ENCODE peak calls at places on chromosome 6, in eight cellular contexts. I is HFFc6, A is ovary, K is DND-41, X is GM13976, Y is Calu3, J is IMR-90, P is breast epithelium. L is an unnamed sample.

GRCh38 chr6:21873562-21873961 is 280.0 kb downstream of the SOX4 start:
- DNase-seq in I (peak), A (no peak), K (no peak), X (no peak), Y (no peak), J (peak), P (no peak), L (peak)

GRCh38 chr6:124057448-124057847 is 253.8 kb downstream of the NKAIN2 start:
- DNase-seq in I (no peak), A (no peak), K (no peak), X (no peak), Y (no peak), J (no peak), P (no peak), L (no peak)

GRCh38 chr6:144064402-144064830 is 31.0 kb downstream of the SF3B5 start:
- DNase-seq in I (no peak), A (peak), K (no peak), X (peak), Y (peak), J (no peak), P (no peak), L (no peak)

GRCh38 chr6:69913361-69913760 is 47.0 kb downstream of the COL19A1 start:
- DNase-seq in I (no peak), A (no peak), K (no peak), X (no peak), Y (no peak), J (no peak), P (no peak), L (no peak)

GRCh38 chr6:166441641-166442078 is 58.9 kb upstream of the MPC1 start:
- DNase-seq in I (no peak), A (no peak), K (no peak), X (no peak), Y (no peak), J (no peak), P (no peak), L (no peak)

GRCh38 chr6:169778646-169779045 is 27.2 kb downstream of the ERMARD start:
- DNase-seq in I (no peak), A (no peak), K (no peak), X (no peak), Y (no peak), J (no peak), P (no peak), L (no peak)

GRCh38 chr6:17519120-17519519 is 81.0 kb upstream of the FAM8A1 start:
- DNase-seq in I (no peak), A (no peak), K (no peak), X (no peak), Y (no peak), J (peak), P (no peak), L (peak)

GRCh38 chr6:166588691-166589333 is 2.3 kb upstream of the RAMACL start:
- DNase-seq in I (peak), A (no peak), K (no peak), X (peak), Y (no peak), J (peak), P (no peak), L (peak)

GRCh38 chr6:164286021-164286420 is 871.5 kb downstream of the QKI start:
- DNase-seq in I (no peak), A (no peak), K (no peak), X (no peak), Y (no peak), J (no peak), P (no peak), L (peak)

GRCh38 chr6:80607814-80608391 is 501.4 kb downstream of the BCKDHB start:
- DNase-seq in I (peak), A (no peak), K (no peak), X (no peak), Y (no peak), J (peak), P (no peak), L (peak)

GRCh38 chr6:49453221-49453620 is 9.8 kb downstream of the MMUT start:
- DNase-seq in I (no peak), A (no peak), K (no peak), X (no peak), Y (no peak), J (no peak), P (no peak), L (peak)

GRCh38 chr6:558089-558488 is 98.8 kb downstream of the HUS1B start:
- DNase-seq in I (no peak), A (no peak), K (no peak), X (peak), Y (no peak), J (no peak), P (no peak), L (peak)

GRCh38 chr6:100460650-100461204 is 4.0 kb downstream of the SIM1 start:
- DNase-seq in I (no peak), A (no peak), K (no peak), X (peak), Y (peak), J (no peak), P (no peak), L (no peak)

GRCh38 chr6:17303444-17303843 is 22.3 kb downstream of the RBM24 start:
- DNase-seq in I (no peak), A (no peak), K (no peak), X (no peak), Y (no peak), J (no peak), P (no peak), L (no peak)

GRCh38 chr6:137351890-137352289 is 132.7 kb upstream of the IFNGR1 start:
- DNase-seq in I (no peak), A (no peak), K (no peak), X (no peak), Y (no peak), J (peak), P (no peak), L (no peak)

GRCh38 chr6:1789092-1789491 is 179.4 kb downstream of the FOXC1 start:
- DNase-seq in I (no peak), A (no peak), K (no peak), X (no peak), Y (no peak), J (peak), P (no peak), L (peak)

GRCh38 chr6:53264915-53265615 is 83.7 kb downstream of the ELOVL5 start:
- DNase-seq in I (no peak), A (no peak), K (no peak), X (no peak), Y (no peak), J (no peak), P (no peak), L (no peak)

GRCh38 chr6:130558131-130558530 is 192.3 kb downstream of the TMEM200A start:
- DNase-seq in I (no peak), A (no peak), K (no peak), X (no peak), Y (no peak), J (no peak), P (no peak), L (no peak)

GRCh38 chr6:10266061-10266460 is 148.8 kb downstream of the TFAP2A start:
- DNase-seq in I (no peak), A (no peak), K (no peak), X (no peak), Y (no peak), J (no peak), P (no peak), L (no peak)

GRCh38 chr6:95133578-95133977 is 443.8 kb upstream of the MANEA start:
- DNase-seq in I (no peak), A (no peak), K (no peak), X (no peak), Y (peak), J (peak), P (no peak), L (no peak)

GRCh38 chr6:90859612-90860011 is 272.7 kb upstream of the MAP3K7 start:
- DNase-seq in I (no peak), A (no peak), K (no peak), X (no peak), Y (no peak), J (no peak), P (no peak), L (no peak)

GRCh38 chr6:44105993-44106740 is 21.1 kb downstream of the MRPL14 start:
- DNase-seq in I (peak), A (no peak), K (no peak), X (no peak), Y (no peak), J (peak), P (no peak), L (no peak)

GRCh38 chr6:119079288-119079809 is 885 bp upstream of the FAM184A start:
- DNase-seq in I (peak), A (no peak), K (no peak), X (no peak), Y (peak), J (peak), P (no peak), L (peak)

GRCh38 chr6:36837686-36838085 is 1.6 kb downstream of the CPNE5 start:
- DNase-seq in I (no peak), A (no peak), K (no peak), X (no peak), Y (no peak), J (no peak), P (no peak), L (no peak)

GRCh38 chr6:36840471-36841461 is 1.5 kb upstream of the CPNE5 start:
- DNase-seq in I (no peak), A (peak), K (peak), X (no peak), Y (no peak), J (no peak), P (no peak), L (peak)

GRCh38 chr6:36841756-36842155 is 2.5 kb upstream of the CPNE5 start:
- DNase-seq in I (no peak), A (no peak), K (no peak), X (no peak), Y (no peak), J (no peak), P (no peak), L (no peak)

GRCh38 chr6:36838896-36839818 is at the start of gene CPNE5:
- DNase-seq in I (no peak), A (peak), K (peak), X (no peak), Y (no peak), J (no peak), P (no peak), L (no peak)

GRCh38 chr6:36839819-36840379 is 655 bp upstream of the CPNE5 start:
- DNase-seq in I (no peak), A (peak), K (peak), X (peak), Y (peak), J (no peak), P (no peak), L (no peak)
- TF ChIP-seq CTCF in I (peak), A (peak), K (peak), X (no peak), Y (peak), J (peak), P (no peak), L (no peak)

DNA sequence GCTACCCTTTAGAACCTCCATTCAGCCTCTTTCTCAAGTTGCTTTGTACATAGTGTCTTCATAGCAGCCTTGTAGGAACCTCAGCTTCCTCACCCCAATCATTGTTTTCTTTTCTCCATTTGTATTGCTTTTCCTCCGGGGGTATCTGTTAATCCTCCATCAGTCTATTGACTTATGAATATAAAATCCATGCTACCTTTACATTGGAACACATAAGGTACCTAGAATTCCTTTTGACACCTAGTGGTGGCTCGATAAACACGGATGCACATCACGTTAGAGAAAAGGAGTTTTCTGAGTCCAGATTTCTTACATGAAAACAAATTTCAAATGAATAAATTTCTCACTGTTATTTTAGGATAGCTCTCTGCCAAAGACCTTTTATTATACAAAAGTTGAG is 6.3 kb upstream of the EDN1 start:
- DNase-seq in I (no peak), A (no peak), K (no peak), X (no peak), Y (no peak), J (no peak), P (no peak), L (no peak)
- TF ChIP-seq CTCF in I (peak), A (no peak), K (no peak), X (no peak), Y (no peak), J (no peak), P (no peak), L (no peak)

GRCh38 chr6:63802606-63803206 is 167.1 kb downstream of the PHF3 start:
- DNase-seq in I (peak), A (no peak), K (no peak), X (peak), Y (peak), J (peak), P (no peak), L (peak)
- TF ChIP-seq CTCF in I (peak), A (no peak), K (peak), X (peak), Y (no peak), J (peak), P (no peak), L (peak)

DNA sequence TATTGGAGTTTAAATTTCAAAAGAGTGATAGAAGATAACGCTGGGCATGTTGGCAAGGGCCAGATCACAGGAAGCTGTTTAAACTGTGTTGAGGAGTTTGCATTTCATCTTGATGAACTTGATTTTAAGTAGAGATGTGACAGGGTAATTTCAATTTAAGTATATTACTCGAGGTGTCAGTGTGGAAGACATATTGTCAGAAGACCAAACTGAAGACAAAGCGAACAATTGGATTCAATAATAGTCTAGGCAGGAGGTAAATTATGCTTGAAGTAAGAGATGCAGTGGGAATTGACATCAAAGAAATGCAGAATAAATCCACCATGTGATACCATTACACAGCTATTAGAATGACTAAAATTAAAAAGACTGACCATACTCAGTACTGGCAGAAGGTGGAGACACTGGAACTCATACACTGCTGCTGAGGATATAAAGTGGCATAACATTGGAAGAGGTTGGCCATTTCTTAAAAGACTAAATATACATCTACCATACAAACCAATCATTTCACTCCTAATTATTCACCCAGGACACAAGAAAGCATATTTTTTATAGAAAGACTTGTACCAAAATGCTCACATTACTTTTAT is 240.8 kb downstream of the ARHGAP18 start:
- DNase-seq in I (peak), A (no peak), K (no peak), X (no peak), Y (no peak), J (no peak), P (no peak), L (no peak)
- TF ChIP-seq CTCF in I (peak), A (no peak), K (no peak), X (no peak), Y (no peak), J (no peak), P (no peak), L (peak)

GRCh38 chr6:82178084-82178758 is 69.3 kb downstream of the IBTK start:
- DNase-seq in I (peak), A (no peak), K (no peak), X (no peak), Y (no peak), J (peak), P (no peak), L (peak)
- TF ChIP-seq CTCF in I (peak), A (no peak), K (peak), X (no peak), Y (no peak), J (peak), P (no peak), L (peak)

DNA sequence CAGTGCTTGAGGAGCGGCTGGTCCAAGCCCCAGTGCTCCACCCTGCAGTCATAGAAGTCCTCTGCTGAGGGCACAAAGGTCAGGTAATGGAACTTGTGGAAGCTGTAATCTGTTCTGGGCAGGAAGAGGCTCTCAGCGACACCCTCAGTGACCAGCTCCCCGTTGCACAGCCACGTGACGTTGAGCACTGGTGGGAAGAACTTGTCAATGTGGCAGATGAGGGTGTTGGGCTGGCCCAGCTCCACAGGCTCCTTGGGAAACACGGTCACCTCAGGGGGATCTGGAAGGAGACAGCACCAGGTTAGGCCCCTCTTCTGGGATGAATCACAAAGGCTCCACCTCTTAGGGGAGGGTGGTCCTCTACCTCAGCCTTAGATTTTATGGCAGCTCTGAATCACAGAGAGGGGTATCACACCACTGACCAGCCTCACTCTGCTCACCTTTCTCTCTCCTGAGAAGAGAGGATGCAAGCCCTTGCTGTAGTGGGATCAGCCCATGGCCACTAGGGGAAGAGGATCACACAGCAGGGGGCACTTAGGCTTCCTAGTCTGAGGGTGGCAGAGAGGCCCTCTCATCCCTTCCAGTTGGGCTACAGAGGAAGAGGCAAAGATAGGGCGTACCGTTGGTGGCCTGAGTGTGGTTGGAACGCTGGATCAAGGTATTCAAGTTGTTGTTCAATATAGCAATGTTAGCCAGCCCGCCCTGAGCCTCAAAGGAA is 4.3 kb downstream of the HLA-DPA1 start:
- DNase-seq in I (no peak), A (no peak), K (no peak), X (no peak), Y (no peak), J (no peak), P (no peak), L (no peak)
- TF ChIP-seq CTCF in I (no peak), A (no peak), K (peak), X (no peak), Y (no peak), J (no peak), P (no peak), L (no peak)

DNA sequence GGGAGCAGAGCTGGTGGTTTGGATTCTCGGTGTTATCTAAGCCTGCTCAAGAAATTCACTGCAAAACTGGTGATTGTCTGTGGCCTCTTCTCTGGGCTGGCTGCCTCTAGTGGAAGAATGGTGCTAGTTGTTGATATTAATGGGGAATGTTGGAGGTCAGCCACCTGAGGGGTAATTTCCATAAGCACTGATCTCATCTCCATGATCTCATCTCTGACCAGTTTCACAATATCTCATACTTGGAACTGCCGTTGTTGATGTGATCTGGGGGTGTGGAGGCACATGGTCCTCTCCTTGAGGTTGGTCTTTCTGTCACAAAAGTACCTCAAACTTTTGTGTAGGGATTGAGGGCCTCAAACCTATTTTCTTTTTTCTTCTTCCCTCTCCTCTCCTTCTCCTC is 102.6 kb downstream of the CD109 start:
- DNase-seq in I (peak), A (no peak), K (no peak), X (peak), Y (no peak), J (peak), P (no peak), L (peak)
- TF ChIP-seq CTCF in I (peak), A (no peak), K (no peak), X (peak), Y (no peak), J (peak), P (no peak), L (peak)

GRCh38 chr6:105452924-105453756 is 50.3 kb upstream of the PREP start:
- DNase-seq in I (no peak), A (no peak), K (peak), X (peak), Y (no peak), J (no peak), P (no peak), L (no peak)

GRCh38 chr6:105453968-105454367 is 51.1 kb upstream of the PREP start:
- DNase-seq in I (no peak), A (no peak), K (no peak), X (no peak), Y (no peak), J (no peak), P (no peak), L (no peak)

GRCh38 chr6:105458061-105458460 is 55.2 kb upstream of the PREP start:
- DNase-seq in I (no peak), A (no peak), K (no peak), X (no peak), Y (no peak), J (no peak), P (no peak), L (no peak)

GRCh38 chr6:105449756-105450390 is 47.0 kb upstream of the PREP start:
- DNase-seq in I (no peak), A (no peak), K (no peak), X (no peak), Y (no peak), J (peak), P (no peak), L (no peak)

DNA sequence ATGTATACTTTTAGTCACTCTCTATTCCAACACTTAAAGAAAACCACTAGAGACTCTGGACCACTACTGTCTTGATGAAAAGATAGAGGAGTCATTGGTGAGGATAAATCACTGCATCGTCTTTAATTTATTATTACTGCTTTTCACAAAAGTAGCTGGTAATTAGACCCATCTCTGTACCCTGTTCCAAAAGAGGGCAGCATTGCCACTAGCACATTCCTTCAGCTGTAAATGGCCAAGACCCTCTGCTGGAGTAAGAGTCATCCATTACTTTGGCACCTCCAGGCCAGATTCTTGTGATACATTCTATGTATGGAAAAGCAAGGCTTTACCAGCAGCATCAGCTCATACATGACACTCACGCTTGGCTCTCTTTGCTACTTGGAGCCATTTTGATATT is 49.5 kb upstream of the PREP start:
- DNase-seq in I (no peak), A (no peak), K (no peak), X (no peak), Y (no peak), J (no peak), P (no peak), L (no peak)
- TF ChIP-seq CTCF in I (no peak), A (no peak), K (peak), X (no peak), Y (no peak), J (no peak), P (no peak), L (no peak)